ENCODE peak calls at places on chromosome 14, in nine cellular contexts. E is fibroblast of lung, O is sigmoid colon, X is RCC 7860, V is NCI-H460, A is SW480, R is T-helper 9 cell, J is B cell, T is A673. F is an unnamed sample.

GRCh38 chr14:96129128-96129736 is 75.4 kb upstream of the BDKRB2 start:
- DNase-seq in E (no peak), O (no peak), X (no peak), V (no peak), A (no peak), R (no peak), J (no peak), T (no peak), F (no peak)

GRCh38 chr14:24057867-24058259 is 6.1 kb downstream of the CARMIL3 start:
- DNase-seq in E (no peak), O (peak), X (no peak), V (no peak), A (no peak), R (no peak), J (no peak), T (no peak), F (no peak)

GRCh38 chr14:96494331-96494730 is 7.9 kb upstream of the PAPOLA start:
- DNase-seq in E (no peak), O (no peak), X (no peak), V (no peak), A (no peak), R (no peak), J (no peak), T (no peak), F (no peak)

GRCh38 chr14:37641117-37641516 is 45.7 kb downstream of the TTC6 start:
- DNase-seq in E (no peak), O (no peak), X (no peak), V (no peak), A (no peak), R (no peak), J (no peak), T (no peak), F (no peak)

GRCh38 chr14:104892517-104893434 is 27.7 kb downstream of the CEP170B start:
- DNase-seq in E (no peak), O (peak), X (no peak), V (no peak), A (no peak), R (no peak), J (no peak), T (no peak), F (no peak)

GRCh38 chr14:61452452-61452851 is 131.1 kb downstream of the PRKCH start:
- DNase-seq in E (no peak), O (no peak), X (no peak), V (no peak), A (no peak), R (no peak), J (no peak), T (no peak), F (no peak)

GRCh38 chr14:34930591-34931069 is 52.2 kb upstream of the SRP54 start:
- DNase-seq in E (no peak), O (no peak), X (no peak), V (no peak), A (no peak), R (no peak), J (no peak), T (no peak), F (no peak)

GRCh38 chr14:92466068-92466458 is 47.5 kb upstream of the RIN3 start:
- DNase-seq in E (no peak), O (no peak), X (no peak), V (no peak), A (no peak), R (no peak), J (no peak), T (no peak), F (no peak)

GRCh38 chr14:24274101-24274543 is 2.7 kb upstream of the RABGGTA start:
- DNase-seq in E (no peak), O (no peak), X (no peak), V (no peak), A (no peak), R (no peak), J (peak), T (no peak), F (no peak)

GRCh38 chr14:23047042-23047634 is 5.1 kb downstream of the PSMB11 start:
- DNase-seq in E (no peak), O (no peak), X (no peak), V (no peak), A (no peak), R (no peak), J (no peak), T (peak), F (no peak)

GRCh38 chr14:77120771-77121743 is 20.5 kb downstream of the ZDHHC22 start:
- DNase-seq in E (no peak), O (no peak), X (no peak), V (no peak), A (no peak), R (peak), J (peak), T (no peak), F (no peak)

GRCh38 chr14:92553456-92553855 is 39.9 kb downstream of the RIN3 start:
- DNase-seq in E (peak), O (no peak), X (peak), V (no peak), A (no peak), R (no peak), J (no peak), T (no peak), F (no peak)

GRCh38 chr14:95119336-95119735 is 38.0 kb downstream of the DICER1 start:
- DNase-seq in E (no peak), O (no peak), X (no peak), V (no peak), A (no peak), R (no peak), J (no peak), T (no peak), F (no peak)

GRCh38 chr14:105495101-105495989 is 4.3 kb downstream of the TEDC1 start:
- DNase-seq in E (no peak), O (peak), X (no peak), V (no peak), A (no peak), R (no peak), J (peak), T (no peak), F (no peak)

GRCh38 chr14:74515891-74516412 is 22.4 kb downstream of the ISCA2 start:
- DNase-seq in E (no peak), O (peak), X (no peak), V (no peak), A (no peak), R (no peak), J (no peak), T (no peak), F (no peak)

GRCh38 chr14:102872020-102872419 is 50.4 kb upstream of the AMN start:
- DNase-seq in E (no peak), O (no peak), X (no peak), V (no peak), A (no peak), R (no peak), J (no peak), T (no peak), F (no peak)

GRCh38 chr14:87133073-87133815 is 859.7 kb downstream of the GALC start:
- DNase-seq in E (peak), O (no peak), X (peak), V (no peak), A (peak), R (no peak), J (no peak), T (peak), F (no peak)

GRCh38 chr14:26281280-26281998 is 316.4 kb downstream of the NOVA1 start:
- DNase-seq in E (peak), O (no peak), X (peak), V (peak), A (peak), R (no peak), J (no peak), T (peak), F (no peak)

GRCh38 chr14:105925615-105926414 is 399.4 kb downstream of the TMEM121 start:
- DNase-seq in E (no peak), O (peak), X (no peak), V (no peak), A (no peak), R (no peak), J (no peak), T (no peak), F (no peak)

GRCh38 chr14:34874386-34875030 is 652 bp downstream of the BAZ1A start:
- DNase-seq in E (peak), O (peak), X (peak), V (peak), A (peak), R (peak), J (peak), T (peak), F (no peak)

GRCh38 chr14:22926316-22926715 is 2.9 kb downstream of the PRMT5 start:
- DNase-seq in E (no peak), O (no peak), X (no peak), V (peak), A (peak), R (no peak), J (no peak), T (no peak), F (no peak)

GRCh38 chr14:92914087-92914656 is 8.8 kb upstream of the CHGA start:
- DNase-seq in E (peak), O (no peak), X (no peak), V (no peak), A (peak), R (peak), J (no peak), T (peak), F (no peak)

GRCh38 chr14:68468437-68469207 is 324.2 kb downstream of the ZFP36L1 start:
- DNase-seq in E (no peak), O (no peak), X (peak), V (no peak), A (peak), R (no peak), J (no peak), T (no peak), F (no peak)

GRCh38 chr14:105138551-105139111 is 29.9 kb downstream of the JAG2 start:
- DNase-seq in E (no peak), O (peak), X (no peak), V (no peak), A (no peak), R (no peak), J (no peak), T (no peak), F (no peak)

GRCh38 chr14:77140937-77141591 is 527 bp downstream of the ZDHHC22 start:
- DNase-seq in E (no peak), O (no peak), X (no peak), V (no peak), A (peak), R (no peak), J (peak), T (peak), F (no peak)

GRCh38 chr14:68513838-68514610 is 278.8 kb downstream of the ZFP36L1 start:
- DNase-seq in E (no peak), O (no peak), X (no peak), V (no peak), A (no peak), R (no peak), J (peak), T (no peak), F (no peak)

GRCh38 chr14:106564058-106564643 is 1037.8 kb downstream of the TMEM121 start:
- DNase-seq in E (no peak), O (no peak), X (no peak), V (peak), A (peak), R (peak), J (peak), T (peak), F (no peak)

GRCh38 chr14:69620211-69620611 is 8.8 kb downstream of the SUSD6 start:
- DNase-seq in E (no peak), O (no peak), X (no peak), V (no peak), A (no peak), R (no peak), J (no peak), T (no peak), F (no peak)

GRCh38 chr14:68888025-68888850 is 90.9 kb downstream of the ACTN1 start:
- DNase-seq in E (no peak), O (peak), X (no peak), V (no peak), A (no peak), R (no peak), J (no peak), T (no peak), F (no peak)